ENCODE peak calls at places on chromosomes 11 and 22, in five cellular contexts. Q is fibroblast of pulmonary artery, A is BJ, G is endothelial cell, O is ovary. K is an unnamed sample.

GRCh38 chr11:58316142-58316541 is 42.7 kb downstream of the OR5B17 start:
- DNase-seq in G (no peak), Q (peak), A (no peak), O (no peak), K (no peak)

GRCh38 chr22:22936190-22936914 is 48.7 kb downstream of the IGLL5 start:
- DNase-seq in G (no peak), A (no peak), O (no peak), Q (no peak), K (no peak)

GRCh38 chr11:76161261-76161961 is 44.9 kb downstream of the WNT11 start:
- DNase-seq in A (no peak), O (peak), G (no peak), Q (peak), K (peak)

GRCh38 chr11:26093206-26093605 is 238.7 kb upstream of the ANO3 start:
- DNase-seq in O (no peak), G (no peak), Q (no peak), A (no peak), K (no peak)

GRCh38 chr22:41512421-41513194 is 31.7 kb downstream of the POLR3H start:
- DNase-seq in A (no peak), O (peak), G (no peak), Q (peak), K (no peak)

GRCh38 chr11:122871302-122871701 is 11.3 kb upstream of the JHY start:
- DNase-seq in A (no peak), Q (no peak), G (no peak), O (no peak), K (no peak)

GRCh38 chr11:80144932-80145612 is 704.2 kb upstream of the TENM4 start:
- DNase-seq in A (no peak), Q (no peak), O (no peak), G (no peak), K (no peak)

GRCh38 chr11:290621-291231 is 1.8 kb downstream of the PGGHG start:
- DNase-seq in G (no peak), O (peak), A (no peak), Q (no peak), K (no peak)

GRCh38 chr11:94046796-94047195 is 25.6 kb downstream of the HEPHL1 start:
- DNase-seq in A (no peak), O (no peak), Q (no peak), G (no peak), K (no peak)

GRCh38 chr11:16604784-16605439 is 133.5 kb upstream of the C11orf58 start:
- DNase-seq in A (no peak), G (peak), Q (peak), O (peak), K (no peak)

GRCh38 chr22:42848941-42849340 is 8.1 kb downstream of the ARFGAP3 start:
- DNase-seq in Q (no peak), O (no peak), A (no peak), G (no peak), K (no peak)

GRCh38 chr11:108324587-108324986 is 101.7 kb downstream of the ATM start:
- DNase-seq in G (no peak), O (no peak), A (peak), Q (peak), K (no peak)

GRCh38 chr11:76371170-76371569 is 9.8 kb downstream of the THAP12 start:
- DNase-seq in Q (peak), O (no peak), G (no peak), A (peak), K (no peak)

GRCh38 chr11:8098361-8098760 is 17.4 kb downstream of the TUB start:
- DNase-seq in G (no peak), Q (no peak), O (no peak), A (no peak), K (no peak)

GRCh38 chr11:87299041-87299481 is 261.3 kb downstream of the TMEM135 start:
- DNase-seq in O (no peak), A (no peak), G (no peak), Q (no peak), K (no peak)

GRCh38 chr11:64735860-64736259 is 8.1 kb downstream of the RASGRP2 start:
- DNase-seq in Q (no peak), A (no peak), G (no peak), O (no peak), K (no peak)

GRCh38 chr22:46942816-46943783 is 180.7 kb downstream of the TBC1D22A start:
- DNase-seq in Q (no peak), G (no peak), A (no peak), O (no peak), K (no peak)

GRCh38 chr11:82533628-82534353 is 199.9 kb downstream of the FAM181B start:
- DNase-seq in O (no peak), A (no peak), G (no peak), Q (no peak), K (no peak)

GRCh38 chr22:24535348-24535747 is 19.6 kb downstream of the GUCD1 start:
- DNase-seq in O (no peak), Q (no peak), A (no peak), G (no peak), K (no peak)

GRCh38 chr11:85809881-85810280 is 1.1 kb downstream of the SYTL2 start:
- DNase-seq in O (no peak), G (peak), Q (no peak), A (no peak), K (peak)

GRCh38 chr11:64395545-64396078 is 36.6 kb downstream of the RPS6KA4 start:
- DNase-seq in G (no peak), O (no peak), A (no peak), Q (no peak), K (no peak)

GRCh38 chr11:82960000-82960778 is 58.7 kb downstream of the DDIAS start:
- DNase-seq in A (no peak), Q (no peak), G (no peak), O (no peak), K (no peak)

GRCh38 chr11:45021692-45022130 is 71.0 kb upstream of the TP53I11 start:
- DNase-seq in A (no peak), G (no peak), O (peak), Q (peak), K (no peak)

GRCh38 chr11:123159146-123159857 is 35.7 kb downstream of the CLMP start:
- DNase-seq in O (no peak), G (no peak), Q (peak), A (no peak), K (no peak)

GRCh38 chr11:31397239-31397834 is 27.7 kb downstream of the DNAJC24 start:
- DNase-seq in O (no peak), Q (peak), A (no peak), G (no peak), K (no peak)

GRCh38 chr22:45192701-45193187 is 29.0 kb downstream of the NUP50 start:
- DNase-seq in A (no peak), G (no peak), O (no peak), Q (no peak), K (no peak)
- TF ChIP-seq CTCF in A (no peak), G (no peak), O (no peak), Q (no peak), K (no peak)

GRCh38 chr11:33257160-33257896 is at the start of gene HIPK3:
- DNase-seq in G (peak), O (peak), A (no peak), Q (peak), K (peak)
- TF ChIP-seq CTCF in G (no peak), O (peak), A (no peak), Q (no peak), K (no peak)

DNA sequence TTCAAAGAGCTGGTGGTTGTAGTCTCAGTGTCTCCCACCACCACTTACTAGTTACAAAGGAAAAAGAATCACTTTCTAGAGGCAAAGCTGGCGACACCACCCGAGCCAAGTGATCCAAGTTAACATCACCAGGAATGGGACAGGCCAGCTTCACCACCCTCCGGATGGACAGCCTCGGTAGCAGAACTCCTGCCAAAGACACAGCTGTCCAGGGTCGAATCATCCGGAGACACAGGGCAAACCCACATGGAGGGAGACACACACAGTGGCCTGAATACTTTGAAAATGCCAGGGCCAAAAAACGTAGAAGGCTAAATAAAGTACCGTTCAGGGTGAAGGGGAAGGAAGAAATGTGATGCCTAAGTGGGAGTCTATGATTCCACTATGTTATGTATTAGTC is 33.1 kb downstream of the KCNQ1 start:
- DNase-seq in A (no peak), Q (no peak), G (no peak), O (no peak), K (no peak)
- TF ChIP-seq CTCF in A (no peak), Q (no peak), G (no peak), O (no peak), K (no peak)

GRCh38 chr11:12485328-12485727 is 108.0 kb downstream of the PARVA start:
- DNase-seq in Q (peak), O (no peak), G (no peak), A (no peak), K (no peak)
- TF ChIP-seq CTCF in Q (peak), O (no peak), G (peak), A (peak), K (no peak)

GRCh38 chr11:73001615-73002014 is 140.5 kb downstream of the FCHSD2 start:
- DNase-seq in Q (peak), O (no peak), G (no peak), A (no peak), K (no peak)

DNA sequence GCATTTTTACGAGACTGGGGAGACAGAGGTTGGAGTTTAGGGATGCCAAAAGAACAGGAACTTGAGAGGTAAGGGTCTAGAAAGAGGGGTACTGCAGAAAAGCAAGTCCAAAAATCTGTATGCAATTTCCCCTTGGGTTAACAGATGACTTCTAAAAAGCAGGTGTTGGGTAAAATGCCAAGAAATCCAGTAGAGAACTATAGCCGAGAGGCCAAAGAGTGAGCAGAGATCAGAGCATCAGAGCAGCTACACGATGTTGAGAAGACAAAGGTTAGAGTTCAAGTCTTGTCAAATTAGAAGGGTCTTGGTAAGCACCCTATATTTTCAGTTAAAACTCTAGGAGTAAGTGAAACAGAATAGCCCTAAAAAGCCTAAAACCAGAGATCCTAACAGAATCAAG is 145.2 kb downstream of the FCHSD2 start:
- DNase-seq in Q (no peak), O (no peak), G (no peak), A (no peak), K (no peak)
- TF ChIP-seq CTCF in Q (no peak), O (no peak), G (no peak), A (no peak), K (no peak)

GRCh38 chr22:30705710-30706651 is 11.3 kb downstream of the OSBP2 start:
- DNase-seq in O (no peak), A (peak), G (no peak), Q (no peak), K (no peak)

GRCh38 chr22:30702856-30703255 is 8.2 kb downstream of the OSBP2 start:
- DNase-seq in O (no peak), Q (no peak), G (no peak), A (no peak), K (no peak)

GRCh38 chr22:30701872-30702271 is 7.2 kb downstream of the OSBP2 start:
- DNase-seq in O (no peak), G (no peak), Q (peak), A (no peak), K (no peak)

DNA sequence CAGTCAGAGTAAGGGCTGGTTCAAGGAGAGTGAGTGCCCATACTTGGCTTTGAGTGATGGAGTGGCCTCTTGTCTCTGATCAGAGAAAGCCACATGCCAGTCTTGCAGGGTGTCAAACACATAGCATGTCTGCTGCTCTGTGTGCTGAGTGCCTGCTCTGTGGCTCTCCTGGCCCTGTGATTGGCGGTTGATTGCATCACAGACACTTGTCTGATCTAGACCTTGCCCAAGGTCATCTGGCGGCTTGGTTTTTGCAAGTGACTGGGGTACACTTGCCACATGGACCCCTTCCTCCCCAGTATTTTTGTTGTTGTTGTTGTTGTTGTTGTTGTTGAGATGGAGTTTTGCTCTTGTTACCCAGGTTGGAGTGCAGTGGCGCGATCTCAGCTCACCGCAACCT is 10.3 kb downstream of the OSBP2 start:
- DNase-seq in O (no peak), A (no peak), Q (no peak), G (no peak), K (no peak)
- TF ChIP-seq CTCF in O (no peak), A (no peak), Q (no peak), G (no peak), K (no peak)

GRCh38 chr11:33864479-33864878 is 27.4 kb downstream of the LMO2 start:
- DNase-seq in Q (no peak), G (no peak), A (no peak), O (no peak), K (no peak)
- TF ChIP-seq CTCF in Q (no peak), G (no peak), A (no peak), O (no peak), K (no peak)